ENCODE peak calls at places on chromosome 1, in eight cellular contexts. W is GM12891, U is endothelial cell, V is aorta, E is memory B cell, Q is lower leg skin, P is posterior cingulate gyrus, C is EL. H is an unnamed sample.

GRCh38 chr1:25847929-25848328 is 11.3 kb downstream of the AUNIP start:
- DNase-seq in W (no peak), P (no peak), Q (no peak), C (no peak), E (no peak), V (no peak), U (no peak), H (no peak)

GRCh38 chr1:18414872-18415447 is 65.8 kb upstream of the KLHDC7A start:
- DNase-seq in V (no peak), U (no peak), Q (peak; percentile 18), P (no peak), C (no peak), E (no peak), W (no peak), H (no peak)

GRCh38 chr1:115811140-115811828 is 29.6 kb downstream of the NHLH2 start:
- DNase-seq in W (no peak), V (no peak), U (no peak), Q (no peak), C (no peak), E (no peak), P (no peak), H (no peak)

GRCh38 chr1:177256153-177256814 is 85.5 kb downstream of the BRINP2 start:
- DNase-seq in C (peak; percentile 81), P (peak; percentile 42), E (no peak), W (peak; percentile 20), V (peak; percentile 88), Q (no peak), U (peak; percentile 75), H (peak; percentile 44)

GRCh38 chr1:77817368-77818209 is 38.1 kb downstream of the MIGA1 start:
- DNase-seq in U (no peak), Q (no peak), W (no peak), P (no peak), V (no peak), E (no peak), C (no peak), H (no peak)

GRCh38 chr1:234607091-234608025 is 2.6 kb downstream of the IRF2BP2 start:
- DNase-seq in V (no peak), C (peak; percentile 67), W (no peak), Q (peak; percentile 87), U (peak; percentile 31), E (peak; percentile 38), P (no peak), H (no peak)

GRCh38 chr1:109821221-109821669 is 57.5 kb upstream of the EPS8L3 start:
- DNase-seq in C (peak; percentile 97), W (no peak), P (no peak), Q (peak; percentile 95), U (no peak), V (peak; percentile 92), E (no peak), H (peak; percentile 2)

GRCh38 chr1:7570311-7570710 is 200.8 kb upstream of the VAMP3 start:
- DNase-seq in Q (no peak), P (no peak), C (no peak), W (no peak), V (no peak), U (no peak), E (no peak), H (no peak)

GRCh38 chr1:30143517-30143916 is 579.9 kb downstream of the MATN1 start:
- DNase-seq in C (no peak), W (no peak), Q (no peak), U (no peak), P (no peak), E (no peak), V (no peak), H (no peak)

GRCh38 chr1:101144868-101145808 is 91.7 kb upstream of the S1PR1 start:
- DNase-seq in U (no peak), E (no peak), C (no peak), P (no peak), Q (no peak), V (no peak), W (no peak), H (no peak)

GRCh38 chr1:228930479-228930957 is 195.2 kb downstream of the RHOU start:
- DNase-seq in Q (peak; percentile 42), P (no peak), W (no peak), C (no peak), U (no peak), E (no peak), V (no peak), H (no peak)

GRCh38 chr1:241221319-241221718 is 135.7 kb downstream of the RGS7 start:
- DNase-seq in U (no peak), W (no peak), Q (no peak), V (no peak), P (no peak), C (no peak), E (no peak), H (no peak)

GRCh38 chr1:240242601-240243144 is 151.0 kb downstream of the FMN2 start:
- DNase-seq in Q (no peak), P (no peak), C (peak; percentile 94), U (no peak), V (no peak), E (no peak), W (no peak), H (no peak)

H was measured in GM13977.